ENCODE peak calls at places on chromosomes 11 and 22, in nine cellular contexts. One of them, this sample, is unnamed.

GRCh38 chr11:100353083-100353482 is 334.0 kb upstream of the ARHGAP42 start:
- DNase-seq in central memory CD4-positive, alpha-beta T cell: no peak
- DNase-seq in A549: no peak
- DNase-seq in activated CD8-positive, alpha-beta memory T cell treated with anti-CD3 and anti-CD28 coated beads for 24 hours: no peak
- DNase-seq in left lung: no peak
- DNase-seq in endodermal cell: no peak
- DNase-seq in activated T-cell treated with anti-CD3 and anti-CD28 coated beads for 48 hours: no peak
- DNase-seq in NCI-H1694: no peak
- DNase-seq in Caco-2: no peak
- DNase-seq in this sample: no peak

GRCh38 chr11:82994615-82995014 is 77.1 kb downstream of the RAB30 start:
- DNase-seq in central memory CD4-positive, alpha-beta T cell: no peak
- DNase-seq in A549: no peak
- DNase-seq in activated CD8-positive, alpha-beta memory T cell treated with anti-CD3 and anti-CD28 coated beads for 24 hours: no peak
- DNase-seq in left lung: no peak
- DNase-seq in endodermal cell: no peak
- DNase-seq in activated T-cell treated with anti-CD3 and anti-CD28 coated beads for 48 hours: no peak
- DNase-seq in NCI-H1694: no peak
- DNase-seq in Caco-2: no peak
- DNase-seq in this sample: no peak

GRCh38 chr22:19976671-19977070 is 35.1 kb upstream of the TXNRD2 start:
- DNase-seq in central memory CD4-positive, alpha-beta T cell: no peak
- DNase-seq in A549: no peak
- DNase-seq in activated CD8-positive, alpha-beta memory T cell treated with anti-CD3 and anti-CD28 coated beads for 24 hours: no peak
- DNase-seq in left lung: no peak
- DNase-seq in endodermal cell: no peak
- DNase-seq in activated T-cell treated with anti-CD3 and anti-CD28 coated beads for 48 hours: no peak
- DNase-seq in NCI-H1694: no peak
- DNase-seq in Caco-2: no peak
- DNase-seq in this sample: no peak

GRCh38 chr11:819943-820649 is 1.4 kb downstream of the PNPLA2 start:
- DNase-seq in central memory CD4-positive, alpha-beta T cell: peak
- DNase-seq in A549: peak
- DNase-seq in activated CD8-positive, alpha-beta memory T cell treated with anti-CD3 and anti-CD28 coated beads for 24 hours: peak
- DNase-seq in left lung: peak
- DNase-seq in endodermal cell: peak
- DNase-seq in activated T-cell treated with anti-CD3 and anti-CD28 coated beads for 48 hours: peak
- DNase-seq in NCI-H1694: no peak
- DNase-seq in Caco-2: peak
- DNase-seq in this sample: peak

GRCh38 chr11:27700351-27701261 is at the start of gene BDNF:
- DNase-seq in central memory CD4-positive, alpha-beta T cell: no peak
- DNase-seq in A549: peak
- DNase-seq in activated CD8-positive, alpha-beta memory T cell treated with anti-CD3 and anti-CD28 coated beads for 24 hours: peak
- DNase-seq in left lung: no peak
- DNase-seq in endodermal cell: peak
- DNase-seq in activated T-cell treated with anti-CD3 and anti-CD28 coated beads for 48 hours: no peak
- DNase-seq in NCI-H1694: no peak
- DNase-seq in Caco-2: peak
- DNase-seq in this sample: no peak

GRCh38 chr22:21940521-21940920 is 12.1 kb downstream of the PPM1F start:
- DNase-seq in central memory CD4-positive, alpha-beta T cell: no peak
- DNase-seq in A549: no peak
- DNase-seq in activated CD8-positive, alpha-beta memory T cell treated with anti-CD3 and anti-CD28 coated beads for 24 hours: no peak
- DNase-seq in left lung: peak
- DNase-seq in endodermal cell: no peak
- DNase-seq in activated T-cell treated with anti-CD3 and anti-CD28 coated beads for 48 hours: no peak
- DNase-seq in NCI-H1694: no peak
- DNase-seq in Caco-2: no peak
- DNase-seq in this sample: no peak

GRCh38 chr11:61955031-61955415 is 4.9 kb downstream of the BEST1 start:
- DNase-seq in central memory CD4-positive, alpha-beta T cell: no peak
- DNase-seq in A549: peak
- DNase-seq in activated CD8-positive, alpha-beta memory T cell treated with anti-CD3 and anti-CD28 coated beads for 24 hours: no peak
- DNase-seq in left lung: peak
- DNase-seq in endodermal cell: peak
- DNase-seq in activated T-cell treated with anti-CD3 and anti-CD28 coated beads for 48 hours: no peak
- DNase-seq in NCI-H1694: no peak
- DNase-seq in Caco-2: peak
- DNase-seq in this sample: no peak

GRCh38 chr11:393219-394033 is 583 bp upstream of the PKP3 start:
- DNase-seq in central memory CD4-positive, alpha-beta T cell: no peak
- DNase-seq in A549: peak
- DNase-seq in activated CD8-positive, alpha-beta memory T cell treated with anti-CD3 and anti-CD28 coated beads for 24 hours: no peak
- DNase-seq in left lung: no peak
- DNase-seq in endodermal cell: no peak
- DNase-seq in activated T-cell treated with anti-CD3 and anti-CD28 coated beads for 48 hours: no peak
- DNase-seq in NCI-H1694: no peak
- DNase-seq in Caco-2: peak
- DNase-seq in this sample: no peak

GRCh38 chr22:38203855-38204497 is 2.2 kb downstream of the MAFF start:
- DNase-seq in central memory CD4-positive, alpha-beta T cell: no peak
- DNase-seq in A549: no peak
- DNase-seq in activated CD8-positive, alpha-beta memory T cell treated with anti-CD3 and anti-CD28 coated beads for 24 hours: no peak
- DNase-seq in left lung: no peak
- DNase-seq in endodermal cell: no peak
- DNase-seq in activated T-cell treated with anti-CD3 and anti-CD28 coated beads for 48 hours: no peak
- DNase-seq in NCI-H1694: no peak
- DNase-seq in Caco-2: no peak
- DNase-seq in this sample: no peak

GRCh38 chr11:81174646-81175330 is 1558.9 kb downstream of the FAM181B start:
- DNase-seq in central memory CD4-positive, alpha-beta T cell: no peak
- DNase-seq in A549: no peak
- DNase-seq in activated CD8-positive, alpha-beta memory T cell treated with anti-CD3 and anti-CD28 coated beads for 24 hours: no peak
- DNase-seq in left lung: no peak
- DNase-seq in endodermal cell: no peak
- DNase-seq in activated T-cell treated with anti-CD3 and anti-CD28 coated beads for 48 hours: no peak
- DNase-seq in NCI-H1694: no peak
- DNase-seq in Caco-2: peak
- DNase-seq in this sample: no peak

GRCh38 chr11:72609045-72609444 is 65.2 kb downstream of the PDE2A start:
- DNase-seq in central memory CD4-positive, alpha-beta T cell: no peak
- DNase-seq in A549: peak
- DNase-seq in activated CD8-positive, alpha-beta memory T cell treated with anti-CD3 and anti-CD28 coated beads for 24 hours: no peak
- DNase-seq in left lung: no peak
- DNase-seq in endodermal cell: no peak
- DNase-seq in activated T-cell treated with anti-CD3 and anti-CD28 coated beads for 48 hours: no peak
- DNase-seq in NCI-H1694: peak
- DNase-seq in Caco-2: no peak
- DNase-seq in this sample: no peak

GRCh38 chr22:31122532-31123291 is at the start of gene INPP5J:
- DNase-seq in central memory CD4-positive, alpha-beta T cell: no peak
- DNase-seq in A549: peak
- DNase-seq in activated CD8-positive, alpha-beta memory T cell treated with anti-CD3 and anti-CD28 coated beads for 24 hours: no peak
- DNase-seq in left lung: peak
- DNase-seq in endodermal cell: peak
- DNase-seq in activated T-cell treated with anti-CD3 and anti-CD28 coated beads for 48 hours: no peak
- DNase-seq in NCI-H1694: peak
- DNase-seq in Caco-2: peak
- DNase-seq in this sample: no peak

GRCh38 chr11:76824083-76824939 is 36.4 kb upstream of the ACER3 start:
- DNase-seq in central memory CD4-positive, alpha-beta T cell: no peak
- DNase-seq in A549: peak
- DNase-seq in activated CD8-positive, alpha-beta memory T cell treated with anti-CD3 and anti-CD28 coated beads for 24 hours: peak
- DNase-seq in left lung: no peak
- DNase-seq in endodermal cell: peak
- DNase-seq in activated T-cell treated with anti-CD3 and anti-CD28 coated beads for 48 hours: no peak
- DNase-seq in NCI-H1694: no peak
- DNase-seq in Caco-2: no peak
- DNase-seq in this sample: no peak

GRCh38 chr11:77542296-77542695 is 47.5 kb upstream of the AQP11 start:
- DNase-seq in central memory CD4-positive, alpha-beta T cell: no peak
- DNase-seq in A549: no peak
- DNase-seq in activated CD8-positive, alpha-beta memory T cell treated with anti-CD3 and anti-CD28 coated beads for 24 hours: no peak
- DNase-seq in left lung: no peak
- DNase-seq in endodermal cell: no peak
- DNase-seq in activated T-cell treated with anti-CD3 and anti-CD28 coated beads for 48 hours: no peak
- DNase-seq in NCI-H1694: no peak
- DNase-seq in Caco-2: no peak
- DNase-seq in this sample: no peak

GRCh38 chr22:47918276-47918928 is 1156.0 kb downstream of the TBC1D22A start:
- DNase-seq in central memory CD4-positive, alpha-beta T cell: peak
- DNase-seq in A549: no peak
- DNase-seq in activated CD8-positive, alpha-beta memory T cell treated with anti-CD3 and anti-CD28 coated beads for 24 hours: peak
- DNase-seq in left lung: no peak
- DNase-seq in endodermal cell: no peak
- DNase-seq in activated T-cell treated with anti-CD3 and anti-CD28 coated beads for 48 hours: peak
- DNase-seq in NCI-H1694: no peak
- DNase-seq in Caco-2: no peak
- DNase-seq in this sample: no peak

GRCh38 chr22:48804811-48805301 is 1022.8 kb downstream of the BRD1 start:
- DNase-seq in central memory CD4-positive, alpha-beta T cell: no peak
- DNase-seq in A549: no peak
- DNase-seq in activated CD8-positive, alpha-beta memory T cell treated with anti-CD3 and anti-CD28 coated beads for 24 hours: no peak
- DNase-seq in left lung: peak
- DNase-seq in endodermal cell: no peak
- DNase-seq in activated T-cell treated with anti-CD3 and anti-CD28 coated beads for 48 hours: no peak
- DNase-seq in NCI-H1694: no peak
- DNase-seq in Caco-2: no peak
- DNase-seq in this sample: no peak

GRCh38 chr11:78299000-78299712 is 110.4 kb downstream of the USP35 start:
- DNase-seq in central memory CD4-positive, alpha-beta T cell: no peak
- DNase-seq in A549: no peak
- DNase-seq in activated CD8-positive, alpha-beta memory T cell treated with anti-CD3 and anti-CD28 coated beads for 24 hours: no peak
- DNase-seq in left lung: no peak
- DNase-seq in endodermal cell: no peak
- DNase-seq in activated T-cell treated with anti-CD3 and anti-CD28 coated beads for 48 hours: no peak
- DNase-seq in NCI-H1694: no peak
- DNase-seq in Caco-2: no peak
- DNase-seq in this sample: no peak

GRCh38 chr22:48802576-48802975 is 1025.1 kb downstream of the BRD1 start:
- DNase-seq in central memory CD4-positive, alpha-beta T cell: no peak
- DNase-seq in A549: no peak
- DNase-seq in activated CD8-positive, alpha-beta memory T cell treated with anti-CD3 and anti-CD28 coated beads for 24 hours: peak
- DNase-seq in left lung: no peak
- DNase-seq in endodermal cell: no peak
- DNase-seq in activated T-cell treated with anti-CD3 and anti-CD28 coated beads for 48 hours: no peak
- DNase-seq in NCI-H1694: no peak
- DNase-seq in Caco-2: no peak
- DNase-seq in this sample: no peak

GRCh38 chr11:104003491-104003890 is 32.9 kb upstream of the DDI1 start:
- DNase-seq in central memory CD4-positive, alpha-beta T cell: no peak
- DNase-seq in A549: no peak
- DNase-seq in activated CD8-positive, alpha-beta memory T cell treated with anti-CD3 and anti-CD28 coated beads for 24 hours: no peak
- DNase-seq in left lung: no peak
- DNase-seq in endodermal cell: no peak
- DNase-seq in activated T-cell treated with anti-CD3 and anti-CD28 coated beads for 48 hours: no peak
- DNase-seq in NCI-H1694: no peak
- DNase-seq in Caco-2: no peak
- DNase-seq in this sample: no peak